ENCODE peak calls at places on chromosomes 7 and 10, in ten cellular contexts. One of them, this sample, is unnamed.

GRCh38 chr10:43377393-43377883 is 6.0 kb downstream of the FXYD4 start:
- DNase-seq in heart left ventricle: no peak
- DNase-seq in endothelial cell of umbilical vein: no peak
- DNase-seq in SK-N-DZ: no peak
- DNase-seq in HFFc6: no peak
- DNase-seq in endodermal cell: peak
- DNase-seq in H1: no peak
- DNase-seq in OCI-M1: no peak
- DNase-seq in T-helper 1 cell: no peak
- DNase-seq in GM13977: no peak
- DNase-seq in this sample: no peak

GRCh38 chr7:7718461-7718860 is at the start of gene RPA3:
- DNase-seq in heart left ventricle: no peak
- DNase-seq in endothelial cell of umbilical vein: no peak
- DNase-seq in SK-N-DZ: no peak
- DNase-seq in endodermal cell: no peak
- DNase-seq in H1: no peak
- DNase-seq in T-helper 1 cell: no peak
- DNase-seq in OCI-M1: peak
- DNase-seq in GM13977: no peak
- DNase-seq in HFFc6: no peak
- DNase-seq in this sample: no peak

GRCh38 chr7:54201501-54201900 is 340.7 kb upstream of the VSTM2A start:
- DNase-seq in endothelial cell of umbilical vein: no peak
- DNase-seq in OCI-M1: no peak
- DNase-seq in GM13977: no peak
- DNase-seq in HFFc6: no peak
- DNase-seq in endodermal cell: no peak
- DNase-seq in T-helper 1 cell: no peak
- DNase-seq in heart left ventricle: no peak
- DNase-seq in SK-N-DZ: no peak
- DNase-seq in H1: no peak
- DNase-seq in this sample: no peak

GRCh38 chr10:98446121-98446655 is 547 bp downstream of the HPS1 start:
- DNase-seq in H1: no peak
- DNase-seq in T-helper 1 cell: no peak
- DNase-seq in OCI-M1: peak
- DNase-seq in endothelial cell of umbilical vein: peak
- DNase-seq in heart left ventricle: no peak
- DNase-seq in HFFc6: peak
- DNase-seq in GM13977: peak
- DNase-seq in endodermal cell: peak
- DNase-seq in SK-N-DZ: no peak
- DNase-seq in this sample: peak

GRCh38 chr10:95464280-95464679 is 96.9 kb downstream of the SORBS1 start:
- DNase-seq in endothelial cell of umbilical vein: no peak
- DNase-seq in T-helper 1 cell: no peak
- DNase-seq in H1: no peak
- DNase-seq in SK-N-DZ: no peak
- DNase-seq in heart left ventricle: no peak
- DNase-seq in GM13977: no peak
- DNase-seq in HFFc6: no peak
- DNase-seq in OCI-M1: no peak
- DNase-seq in endodermal cell: no peak
- DNase-seq in this sample: no peak

GRCh38 chr10:47214520-47214919 is 85.5 kb upstream of the GDF10 start:
- DNase-seq in endothelial cell of umbilical vein: no peak
- DNase-seq in OCI-M1: no peak
- DNase-seq in T-helper 1 cell: no peak
- DNase-seq in GM13977: no peak
- DNase-seq in heart left ventricle: no peak
- DNase-seq in SK-N-DZ: no peak
- DNase-seq in HFFc6: no peak
- DNase-seq in endodermal cell: peak
- DNase-seq in H1: no peak
- DNase-seq in this sample: no peak

GRCh38 chr10:104020020-104020419 is 53.1 kb downstream of the SLK start:
- DNase-seq in SK-N-DZ: no peak
- DNase-seq in T-helper 1 cell: no peak
- DNase-seq in endothelial cell of umbilical vein: no peak
- DNase-seq in GM13977: no peak
- DNase-seq in HFFc6: peak
- DNase-seq in H1: no peak
- DNase-seq in endodermal cell: no peak
- DNase-seq in OCI-M1: no peak
- DNase-seq in heart left ventricle: no peak
- DNase-seq in this sample: no peak

GRCh38 chr7:33692956-33693355 is 212.4 kb upstream of the BMPER start:
- DNase-seq in H1: no peak
- DNase-seq in heart left ventricle: no peak
- DNase-seq in T-helper 1 cell: no peak
- DNase-seq in endodermal cell: no peak
- DNase-seq in HFFc6: peak
- DNase-seq in endothelial cell of umbilical vein: peak
- DNase-seq in SK-N-DZ: no peak
- DNase-seq in GM13977: no peak
- DNase-seq in OCI-M1: no peak
- DNase-seq in this sample: no peak

GRCh38 chr10:116877391-116877790 is 28.1 kb downstream of the ENO4 start:
- DNase-seq in OCI-M1: no peak
- DNase-seq in H1: no peak
- DNase-seq in T-helper 1 cell: no peak
- DNase-seq in SK-N-DZ: no peak
- DNase-seq in endodermal cell: no peak
- DNase-seq in GM13977: no peak
- DNase-seq in endothelial cell of umbilical vein: no peak
- DNase-seq in HFFc6: no peak
- DNase-seq in heart left ventricle: no peak
- DNase-seq in this sample: no peak

GRCh38 chr7:33939121-33939520 is 33.8 kb downstream of the BMPER start:
- DNase-seq in GM13977: no peak
- DNase-seq in HFFc6: no peak
- DNase-seq in endothelial cell of umbilical vein: no peak
- DNase-seq in T-helper 1 cell: no peak
- DNase-seq in SK-N-DZ: no peak
- DNase-seq in OCI-M1: no peak
- DNase-seq in endodermal cell: no peak
- DNase-seq in H1: no peak
- DNase-seq in heart left ventricle: no peak
- DNase-seq in this sample: no peak

GRCh38 chr7:2729043-2729892 is 41.3 kb downstream of the AMZ1 start:
- DNase-seq in T-helper 1 cell: no peak
- DNase-seq in H1: no peak
- DNase-seq in endodermal cell: peak
- DNase-seq in HFFc6: no peak
- DNase-seq in OCI-M1: no peak
- DNase-seq in SK-N-DZ: no peak
- DNase-seq in heart left ventricle: peak
- DNase-seq in GM13977: no peak
- DNase-seq in endothelial cell of umbilical vein: no peak
- DNase-seq in this sample: no peak

GRCh38 chr10:28317735-28318134 is 14.9 kb upstream of the MPP7 start:
- DNase-seq in SK-N-DZ: no peak
- DNase-seq in T-helper 1 cell: no peak
- DNase-seq in HFFc6: no peak
- DNase-seq in heart left ventricle: no peak
- DNase-seq in H1: no peak
- DNase-seq in endothelial cell of umbilical vein: no peak
- DNase-seq in OCI-M1: no peak
- DNase-seq in endodermal cell: no peak
- DNase-seq in GM13977: no peak
- DNase-seq in this sample: peak

GRCh38 chr7:50416509-50417299 is 33.4 kb downstream of the FIGNL1 start:
- DNase-seq in endodermal cell: peak
- DNase-seq in heart left ventricle: no peak
- DNase-seq in SK-N-DZ: no peak
- DNase-seq in endothelial cell of umbilical vein: no peak
- DNase-seq in OCI-M1: peak
- DNase-seq in HFFc6: no peak
- DNase-seq in H1: no peak
- DNase-seq in T-helper 1 cell: no peak
- DNase-seq in GM13977: peak
- DNase-seq in this sample: no peak

GRCh38 chr10:95331596-95332130 is 40.9 kb upstream of the PDLIM1 start:
- DNase-seq in endothelial cell of umbilical vein: no peak
- DNase-seq in GM13977: no peak
- DNase-seq in endodermal cell: no peak
- DNase-seq in heart left ventricle: no peak
- DNase-seq in OCI-M1: no peak
- DNase-seq in SK-N-DZ: no peak
- DNase-seq in H1: no peak
- DNase-seq in T-helper 1 cell: no peak
- DNase-seq in HFFc6: no peak
- DNase-seq in this sample: no peak

GRCh38 chr10:74874649-74875048 is 48.2 kb downstream of the KAT6B start:
- DNase-seq in T-helper 1 cell: no peak
- DNase-seq in GM13977: no peak
- DNase-seq in SK-N-DZ: no peak
- DNase-seq in endodermal cell: no peak
- DNase-seq in HFFc6: no peak
- DNase-seq in heart left ventricle: no peak
- DNase-seq in OCI-M1: no peak
- DNase-seq in endothelial cell of umbilical vein: no peak
- DNase-seq in H1: no peak
- DNase-seq in this sample: no peak

GRCh38 chr7:7719235-7719634 is 828 bp upstream of the RPA3 start:
- DNase-seq in endodermal cell: no peak
- DNase-seq in heart left ventricle: peak
- DNase-seq in HFFc6: peak
- DNase-seq in OCI-M1: peak
- DNase-seq in T-helper 1 cell: no peak
- DNase-seq in SK-N-DZ: peak
- DNase-seq in H1: no peak
- DNase-seq in endothelial cell of umbilical vein: peak
- DNase-seq in GM13977: peak
- DNase-seq in this sample: no peak

GRCh38 chr7:85205754-85206153 is 18.9 kb upstream of the SEMA3D start:
- DNase-seq in endothelial cell of umbilical vein: peak
- DNase-seq in T-helper 1 cell: no peak
- DNase-seq in GM13977: no peak
- DNase-seq in SK-N-DZ: no peak
- DNase-seq in OCI-M1: no peak
- DNase-seq in heart left ventricle: no peak
- DNase-seq in H1: no peak
- DNase-seq in HFFc6: no peak
- DNase-seq in endodermal cell: no peak
- DNase-seq in this sample: no peak

GRCh38 chr7:2819161-2819953 is 24.8 kb downstream of the GNA12 start:
- DNase-seq in HFFc6: no peak
- DNase-seq in heart left ventricle: no peak
- DNase-seq in T-helper 1 cell: no peak
- DNase-seq in endodermal cell: peak
- DNase-seq in endothelial cell of umbilical vein: no peak
- DNase-seq in GM13977: peak
- DNase-seq in H1: no peak
- DNase-seq in SK-N-DZ: no peak
- DNase-seq in OCI-M1: no peak
- DNase-seq in this sample: no peak

GRCh38 chr7:50347693-50348092 is 43.2 kb downstream of the IKZF1 start:
- DNase-seq in HFFc6: no peak
- DNase-seq in SK-N-DZ: no peak
- DNase-seq in endothelial cell of umbilical vein: no peak
- DNase-seq in endodermal cell: peak
- DNase-seq in GM13977: no peak
- DNase-seq in OCI-M1: no peak
- DNase-seq in H1: no peak
- DNase-seq in T-helper 1 cell: no peak
- DNase-seq in heart left ventricle: no peak
- DNase-seq in this sample: no peak

GRCh38 chr10:51272580-51272979 is 198.3 kb downstream of the PRKG1 start:
- DNase-seq in GM13977: no peak
- DNase-seq in H1: no peak
- DNase-seq in HFFc6: no peak
- DNase-seq in T-helper 1 cell: no peak
- DNase-seq in heart left ventricle: no peak
- DNase-seq in endodermal cell: no peak
- DNase-seq in OCI-M1: no peak
- DNase-seq in SK-N-DZ: no peak
- DNase-seq in endothelial cell of umbilical vein: no peak
- DNase-seq in this sample: no peak

GRCh38 chr7:94832051-94832450 is 75.3 kb upstream of the PPP1R9A start:
- DNase-seq in OCI-M1: no peak
- DNase-seq in GM13977: no peak
- DNase-seq in SK-N-DZ: no peak
- DNase-seq in T-helper 1 cell: no peak
- DNase-seq in HFFc6: no peak
- DNase-seq in H1: no peak
- DNase-seq in heart left ventricle: no peak
- DNase-seq in endothelial cell of umbilical vein: no peak
- DNase-seq in endodermal cell: no peak
- DNase-seq in this sample: no peak

GRCh38 chr7:157151626-157152339 is 13.1 kb downstream of the UBE3C start:
- DNase-seq in heart left ventricle: no peak
- DNase-seq in H1: no peak
- DNase-seq in endothelial cell of umbilical vein: no peak
- DNase-seq in T-helper 1 cell: no peak
- DNase-seq in OCI-M1: no peak
- DNase-seq in SK-N-DZ: no peak
- DNase-seq in GM13977: no peak
- DNase-seq in endodermal cell: no peak
- DNase-seq in HFFc6: no peak
- DNase-seq in this sample: peak

GRCh38 chr10:131553121-131553520 is 241.6 kb upstream of the TCERG1L start:
- DNase-seq in OCI-M1: no peak
- DNase-seq in T-helper 1 cell: no peak
- DNase-seq in GM13977: no peak
- DNase-seq in HFFc6: no peak
- DNase-seq in SK-N-DZ: no peak
- DNase-seq in endodermal cell: no peak
- DNase-seq in heart left ventricle: no peak
- DNase-seq in H1: no peak
- DNase-seq in endothelial cell of umbilical vein: no peak
- DNase-seq in this sample: no peak

GRCh38 chr7:134140889-134141867 is 14.0 kb downstream of the LRGUK start:
- DNase-seq in H1: peak
- DNase-seq in heart left ventricle: peak
- DNase-seq in HFFc6: peak
- DNase-seq in GM13977: peak
- DNase-seq in endothelial cell of umbilical vein: peak
- DNase-seq in T-helper 1 cell: peak
- DNase-seq in OCI-M1: peak
- DNase-seq in SK-N-DZ: peak
- DNase-seq in endodermal cell: peak
- DNase-seq in this sample: peak

This sample was measured in G401.